ENCODE peak calls at places on chromosome 21, in six cellular contexts. One of them, this sample, is unnamed.

GRCh38 chr21:25563399-25564116 is 43.7 kb downstream of the MRPL39 start:
- DNase-seq in H7: no peak
- DNase-seq in amygdala: no peak
- DNase-seq in heart right ventricle: no peak
- DNase-seq in iris pigment epithelial cell: no peak
- DNase-seq in bronchial epithelial cell: no peak
- DNase-seq in this sample: no peak

GRCh38 chr21:44930543-44930981 is 9.3 kb upstream of the SLX9 start:
- DNase-seq in H7: peak; percentile 71
- DNase-seq in amygdala: no peak
- DNase-seq in heart right ventricle: no peak
- DNase-seq in iris pigment epithelial cell: no peak
- DNase-seq in bronchial epithelial cell: no peak
- DNase-seq in this sample: no peak

GRCh38 chr21:44965251-44966022 is 25.6 kb downstream of the SLX9 start:
- DNase-seq in H7: peak; percentile 52
- DNase-seq in amygdala: no peak
- DNase-seq in heart right ventricle: no peak
- DNase-seq in iris pigment epithelial cell: peak; percentile 93
- DNase-seq in bronchial epithelial cell: no peak
- DNase-seq in this sample: peak; percentile 90

GRCh38 chr21:37367301-37367757 is 756 bp downstream of the DYRK1A start:
- DNase-seq in H7: no peak
- DNase-seq in amygdala: no peak
- DNase-seq in heart right ventricle: no peak
- DNase-seq in iris pigment epithelial cell: no peak
- DNase-seq in bronchial epithelial cell: no peak
- DNase-seq in this sample: no peak

GRCh38 chr21:42833439-42833815 is 45.9 kb downstream of the WDR4 start:
- DNase-seq in H7: peak; percentile 65
- DNase-seq in amygdala: no peak
- DNase-seq in heart right ventricle: peak; percentile 27
- DNase-seq in iris pigment epithelial cell: no peak
- DNase-seq in bronchial epithelial cell: peak; percentile 23
- DNase-seq in this sample: no peak

GRCh38 chr21:33069994-33070811 is at the start of gene OLIG1:
- DNase-seq in H7: peak; percentile 98
- DNase-seq in amygdala: peak; percentile 38
- DNase-seq in heart right ventricle: no peak
- DNase-seq in iris pigment epithelial cell: peak; percentile 42
- DNase-seq in bronchial epithelial cell: no peak
- DNase-seq in this sample: no peak

GRCh38 chr21:42060166-42060565 is 11.0 kb upstream of the UMODL1 start:
- DNase-seq in H7: no peak
- DNase-seq in amygdala: no peak
- DNase-seq in heart right ventricle: no peak
- DNase-seq in iris pigment epithelial cell: no peak
- DNase-seq in bronchial epithelial cell: no peak
- DNase-seq in this sample: no peak

GRCh38 chr21:43824250-43824882 is 35.0 kb downstream of the RRP1 start:
- DNase-seq in H7: peak; percentile 43
- DNase-seq in amygdala: peak; percentile 62
- DNase-seq in heart right ventricle: no peak
- DNase-seq in iris pigment epithelial cell: peak; percentile 52
- DNase-seq in bronchial epithelial cell: peak; percentile 23
- DNase-seq in this sample: peak; percentile 32

This sample was measured in brain microvascular endothelial cell.